ENCODE peak calls at places on chromosomes 16 and 17, in four cellular contexts. A is GM23248; Z is CD8-positive, alpha-beta memory T cell; O is A549. F is an unnamed sample. For H3K4me1, the result is how much of the 10 kb centered on the place peaks cover.

GRCh38 chr17:76260220-76260619 is 4.9 kb upstream of the UBALD2 start:
- DNase-seq in Z (no peak), O (no peak), A (no peak), F (no peak)

GRCh38 chr16:25586826-25587225 is 104.9 kb upstream of the HS3ST4 start:
- DNase-seq in O (no peak), Z (no peak), A (no peak), F (no peak)

GRCh38 chr16:883781-884180 is 83.2 kb upstream of the GNG13 start:
- DNase-seq in A (no peak), Z (no peak), O (no peak), F (no peak)

GRCh38 chr16:81798311-81799137 is 19.4 kb downstream of the PLCG2 start:
- DNase-seq in Z (no peak), A (no peak), O (no peak), F (peak)

GRCh38 chr17:2468270-2468669 is 43.4 kb downstream of the METTL16 start:
- DNase-seq in A (peak), O (no peak), Z (no peak), F (no peak)

GRCh38 chr16:83936581-83937165 is 16.4 kb upstream of the OSGIN1 start:
- DNase-seq in Z (no peak), O (no peak), A (no peak), F (no peak)

GRCh38 chr17:57290955-57291354 is 34.6 kb downstream of the MSI2 start:
- DNase-seq in Z (no peak), O (no peak), A (no peak), F (no peak)

GRCh38 chr16:20937736-20938135 is 37.2 kb downstream of the LYRM1 start:
- DNase-seq in O (no peak), Z (no peak), A (no peak), F (no peak)

GRCh38 chr16:79767597-79768280 is 167.2 kb upstream of the MAF start:
- DNase-seq in O (no peak), A (peak), Z (no peak), F (peak)

GRCh38 chr17:80252871-80253270 is 7.8 kb upstream of the RNF213 start:
- DNase-seq in O (peak), A (peak), Z (peak), F (peak)

GRCh38 chr17:7043544-7044268 is at the start of gene SLC16A11:
- DNase-seq in O (no peak), A (peak), Z (no peak), F (peak)

GRCh38 chr16:79001156-79001997 is 599.2 kb downstream of the MAF start:
- DNase-seq in O (no peak), A (no peak), Z (no peak), F (no peak)

GRCh38 chr17:75295220-75296158 is 6.3 kb upstream of the SLC25A19 start:
- DNase-seq in A (no peak), Z (no peak), O (no peak), F (no peak)

GRCh38 chr16:80391095-80391494 is 149.7 kb upstream of the DYNLRB2 start:
- DNase-seq in O (no peak), Z (no peak), A (no peak), F (no peak)

GRCh38 chr16:22216191-22216831 is 10.2 kb downstream of the EEF2K start:
- DNase-seq in Z (no peak), O (no peak), A (peak), F (no peak)

GRCh38 chr17:40103082-40103741 is 2.8 kb upstream of the NR1D1 start:
- DNase-seq in O (no peak), Z (no peak), A (no peak), F (no peak)

GRCh38 chr16:74868501-74868900 is 93.9 kb upstream of the FA2H start:
- DNase-seq in A (peak), O (no peak), Z (no peak), F (no peak)

DNA sequence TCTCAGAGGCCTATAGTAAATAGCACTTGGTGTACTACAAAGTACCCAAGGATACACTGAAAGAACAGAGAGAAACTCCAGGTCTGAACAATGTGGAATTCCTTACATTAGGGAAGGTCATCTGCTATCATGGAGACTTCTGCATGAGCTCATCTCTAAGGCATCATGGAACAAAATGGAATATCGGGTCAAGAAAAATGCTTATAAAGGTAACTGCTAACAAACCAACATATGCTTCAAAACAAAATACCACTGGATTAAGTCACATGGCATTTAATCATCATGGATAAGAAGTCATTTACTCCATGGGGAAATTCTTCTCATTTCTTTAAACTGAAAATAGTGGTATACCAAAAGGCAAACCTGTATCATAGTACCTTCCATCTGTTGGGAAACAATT is 34.2 kb downstream of the TXNDC11 start:
- DNase-seq in Z (no peak), A (peak), O (no peak), F (no peak)
- H3K4me1 ChIP-seq in Z (under half), A (under half), O (under half), F (under half)

GRCh38 chr17:8959312-8959918 is 6.1 kb downstream of the PIK3R5 start:
- DNase-seq in O (no peak), A (no peak), Z (no peak), F (no peak)
- H3K4me1 ChIP-seq in O (under half), A (under half), Z (half or more), F (under half)

GRCh38 chr16:85665373-85665740 is 23.4 kb downstream of the GINS2 start:
- DNase-seq in A (no peak), O (no peak), Z (no peak), F (peak)

GRCh38 chr16:85667261-85667660 is 21.5 kb downstream of the GINS2 start:
- DNase-seq in Z (no peak), O (no peak), A (no peak), F (peak)

GRCh38 chr16:85664580-85665372 is 24.0 kb downstream of the GINS2 start:
- DNase-seq in O (no peak), A (no peak), Z (no peak), F (no peak)

GRCh38 chr16:85667841-85668413 is 20.8 kb downstream of the GINS2 start:
- DNase-seq in Z (no peak), A (no peak), O (no peak), F (peak)

DNA sequence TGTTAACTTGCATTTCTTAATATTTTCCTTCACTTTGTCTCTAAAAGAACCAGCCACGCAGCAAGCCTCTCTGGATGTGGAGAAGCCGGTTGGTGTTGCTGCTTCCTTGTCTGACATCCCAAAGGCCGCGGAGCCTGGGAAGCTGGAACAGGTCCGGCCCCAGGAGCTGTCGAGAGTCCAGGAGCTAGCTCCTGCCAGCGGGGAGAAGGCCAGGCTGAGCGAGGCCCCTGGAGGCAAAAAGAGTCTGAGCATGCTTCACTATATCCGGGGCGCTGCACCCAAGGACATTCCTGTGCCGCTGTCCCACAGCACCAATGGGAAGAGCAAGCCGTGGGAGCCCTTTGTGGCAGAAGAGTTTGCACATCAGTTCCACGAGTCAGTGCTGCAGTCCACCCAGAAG is 22.8 kb downstream of the GINS2 start:
- DNase-seq in O (no peak), A (no peak), Z (no peak), F (peak)
- H3K4me1 ChIP-seq in O (under half), A (under half), Z (under half), F (under half)

GRCh38 chr17:17413215-17413792 is 63.5 kb upstream of the MED9 start:
- DNase-seq in A (peak), O (no peak), Z (no peak), F (no peak)
- H3K4me1 ChIP-seq in A (under half), O (under half), Z (under half), F (under half)

DNA sequence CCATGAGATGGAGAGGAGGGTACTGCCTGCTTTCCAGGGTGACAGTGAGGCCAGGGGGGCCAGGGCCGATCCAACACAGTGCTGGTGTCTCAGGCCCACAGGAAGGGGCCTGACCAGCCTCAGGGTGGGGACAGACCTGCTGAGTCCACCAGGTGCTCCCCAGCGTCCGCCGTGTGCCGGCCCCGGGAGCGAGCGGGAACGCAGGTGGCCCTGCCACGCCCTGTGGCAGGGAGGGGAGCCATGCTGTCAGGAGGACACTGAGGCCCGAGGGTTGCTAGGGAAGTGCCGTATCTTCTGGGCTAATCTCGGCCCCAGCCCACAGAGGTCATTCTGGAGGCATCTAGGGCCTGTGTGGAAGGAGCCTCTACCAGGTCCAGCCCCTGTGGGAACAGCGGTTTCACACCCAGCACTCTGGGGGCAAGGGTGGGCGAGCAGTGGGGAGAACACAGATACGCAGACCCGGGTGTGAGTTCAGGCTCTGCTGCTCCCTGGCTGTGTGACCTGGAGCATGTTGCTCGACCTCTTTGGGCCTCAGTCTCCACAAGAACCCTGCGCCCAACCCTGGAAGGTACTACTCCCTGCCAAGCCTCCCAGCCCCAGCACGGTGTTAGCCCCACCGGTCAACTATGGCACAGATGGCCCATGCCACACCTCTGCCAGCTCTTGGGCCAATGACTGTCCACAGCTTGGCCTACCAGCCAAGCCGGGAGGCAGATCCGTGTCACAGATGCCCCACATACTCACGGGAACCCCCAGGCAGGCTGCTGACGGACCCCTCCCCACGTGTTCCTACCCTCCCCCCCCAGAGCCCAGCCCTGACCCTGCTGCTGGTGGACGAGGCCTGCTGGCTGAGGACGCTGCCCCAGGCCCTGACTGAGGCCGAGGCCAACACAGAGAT is 43.9 kb upstream of the ZC3H18 start:
- DNase-seq in O (no peak), Z (no peak), A (no peak), F (peak)
- H3K4me1 ChIP-seq in O (under half), Z (under half), A (under half), F (under half)

DNA sequence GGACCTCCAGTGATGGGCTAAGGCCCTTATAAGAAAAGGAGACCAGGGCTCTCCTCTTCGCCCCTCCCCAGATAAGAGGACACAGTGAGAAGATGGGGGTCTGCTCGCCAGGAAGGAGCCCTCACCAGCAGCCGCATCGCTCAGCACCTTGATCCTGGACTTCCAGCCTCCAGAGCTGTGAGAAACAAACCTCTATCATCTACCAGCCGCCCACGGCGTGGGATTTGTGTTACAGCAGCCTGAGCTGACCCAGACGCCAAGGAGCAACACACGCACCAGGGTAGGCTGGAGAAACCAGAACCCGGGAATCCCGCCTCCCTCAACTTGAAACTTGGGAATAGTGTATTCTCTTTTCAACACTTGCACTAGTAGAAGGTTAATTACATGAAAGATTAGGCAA is 4.2 kb upstream of the ZG16B start:
- DNase-seq in A (no peak), O (no peak), Z (no peak), F (no peak)
- H3K4me1 ChIP-seq in A (under half), O (under half), Z (under half), F (under half)